ENCODE peak calls at places on chromosomes 12 and 14, in six cellular contexts. H is lower lobe of right lung, I is astrocyte, G is B cell, Y is GM10248, Q is neural crest cell. R is an unnamed sample.

GRCh38 chr12:50749459-50749882 is 14.4 kb upstream of the ATF1 start:
- DNase-seq in H (no peak), I (no peak), G (no peak), Y (no peak), Q (no peak), R (no peak)

GRCh38 chr12:109144224-109144623 is 27.8 kb downstream of the ACACB start:
- DNase-seq in H (no peak), I (no peak), G (no peak), Y (no peak), Q (no peak), R (no peak)

GRCh38 chr14:99174081-99174851 is 97.7 kb downstream of the BCL11B start:
- DNase-seq in H (no peak), I (no peak), G (no peak), Y (no peak), Q (no peak), R (no peak)

GRCh38 chr12:85448548-85449139 is 168.6 kb downstream of the ALX1 start:
- DNase-seq in H (no peak), I (no peak), G (no peak), Y (no peak), Q (no peak), R (no peak)

GRCh38 chr12:91367234-91367849 is 184.7 kb upstream of the DCN start:
- DNase-seq in H (no peak), I (no peak), G (no peak), Y (peak), Q (no peak), R (no peak)

GRCh38 chr14:79328863-79329262 is 882.4 kb downstream of the DIO2 start:
- DNase-seq in H (no peak), I (peak), G (no peak), Y (no peak), Q (no peak), R (no peak)

GRCh38 chr14:72577521-72577920 is 316.4 kb downstream of the DPF3 start:
- DNase-seq in H (no peak), I (no peak), G (no peak), Y (no peak), Q (no peak), R (no peak)

GRCh38 chr12:105922670-105923102 is 216.1 kb downstream of the NUAK1 start:
- DNase-seq in H (no peak), I (peak), G (no peak), Y (no peak), Q (no peak), R (no peak)

GRCh38 chr12:6295187-6295811 is 15.2 kb upstream of the PLEKHG6 start:
- DNase-seq in H (peak), I (peak), G (no peak), Y (no peak), Q (no peak), R (no peak)

GRCh38 chr12:46811185-46811584 is 14.6 kb downstream of the SLC38A4 start:
- DNase-seq in H (no peak), I (no peak), G (no peak), Y (no peak), Q (no peak), R (no peak)

GRCh38 chr12:53217049-53217929 is 10.2 kb upstream of the ITGB7 start:
- DNase-seq in H (peak), I (no peak), G (no peak), Y (no peak), Q (no peak), R (no peak)

GRCh38 chr14:66824251-66824650 is 316.3 kb downstream of the GPHN start:
- DNase-seq in H (no peak), I (no peak), G (no peak), Y (no peak), Q (no peak), R (no peak)

GRCh38 chr12:86712425-86712843 is 456.2 kb upstream of the MGAT4C start:
- DNase-seq in H (no peak), I (peak), G (no peak), Y (no peak), Q (no peak), R (no peak)

GRCh38 chr12:56337753-56338221 is 897 bp upstream of the IL23A start:
- DNase-seq in H (no peak), I (no peak), G (no peak), Y (no peak), Q (no peak), R (no peak)

GRCh38 chr14:63677891-63678379 is 36.3 kb upstream of the WDR89 start:
- DNase-seq in H (no peak), I (peak), G (no peak), Y (no peak), Q (no peak), R (no peak)

GRCh38 chr12:53096089-53096741 is 1.3 kb upstream of the IGFBP6 start:
- DNase-seq in H (no peak), I (peak), G (no peak), Y (no peak), Q (no peak), R (no peak)

GRCh38 chr12:106022568-106023012 is 116.2 kb downstream of the NUAK1 start:
- DNase-seq in H (no peak), I (no peak), G (no peak), Y (no peak), Q (no peak), R (no peak)

GRCh38 chr14:55749201-55749812 is 169.3 kb downstream of the KTN1 start:
- DNase-seq in H (no peak), I (no peak), G (no peak), Y (no peak), Q (no peak), R (no peak)

GRCh38 chr12:130300090-130300489 is 37.6 kb upstream of the PIWIL1 start:
- DNase-seq in H (no peak), I (no peak), G (no peak), Y (no peak), Q (no peak), R (no peak)

GRCh38 chr12:3520711-3521110 is 29.7 kb downstream of the PRMT8 start:
- DNase-seq in H (no peak), I (no peak), G (no peak), Y (no peak), Q (no peak), R (no peak)

GRCh38 chr14:57865450-57866198 is at the start of gene SLC35F4:
- DNase-seq in H (no peak), I (no peak), G (no peak), Y (peak), Q (peak), R (peak)

GRCh38 chr14:51094282-51094821 is 553 bp downstream of the TRIM9 start:
- DNase-seq in H (peak), I (no peak), G (no peak), Y (peak), Q (peak), R (peak)

GRCh38 chr12:32211769-32212156 is 105.1 kb downstream of the BICD1 start:
- DNase-seq in H (no peak), I (no peak), G (no peak), Y (no peak), Q (no peak), R (no peak)

GRCh38 chr14:54088271-54088670 is 131.6 kb upstream of the BMP4 start:
- DNase-seq in H (no peak), I (no peak), G (no peak), Y (no peak), Q (no peak), R (no peak)
- TF ChIP-seq CTCF in H (no peak), I (no peak), G (no peak), Y (no peak), Q (no peak), R (no peak)

GRCh38 chr12:10749700-10750384 is 26.7 kb upstream of the YBX3 start:
- DNase-seq in H (peak), I (peak), G (peak), Y (peak), Q (peak), R (peak)

GRCh38 chr12:10747730-10748129 is 24.6 kb upstream of the YBX3 start:
- DNase-seq in H (no peak), I (no peak), G (no peak), Y (no peak), Q (no peak), R (no peak)

GRCh38 chr12:10753066-10753465 is 29.9 kb upstream of the YBX3 start:
- DNase-seq in H (no peak), I (peak), G (no peak), Y (no peak), Q (no peak), R (no peak)

GRCh38 chr12:10756194-10756593 is 33.1 kb upstream of the YBX3 start:
- DNase-seq in H (no peak), I (no peak), G (no peak), Y (no peak), Q (no peak), R (no peak)

DNA sequence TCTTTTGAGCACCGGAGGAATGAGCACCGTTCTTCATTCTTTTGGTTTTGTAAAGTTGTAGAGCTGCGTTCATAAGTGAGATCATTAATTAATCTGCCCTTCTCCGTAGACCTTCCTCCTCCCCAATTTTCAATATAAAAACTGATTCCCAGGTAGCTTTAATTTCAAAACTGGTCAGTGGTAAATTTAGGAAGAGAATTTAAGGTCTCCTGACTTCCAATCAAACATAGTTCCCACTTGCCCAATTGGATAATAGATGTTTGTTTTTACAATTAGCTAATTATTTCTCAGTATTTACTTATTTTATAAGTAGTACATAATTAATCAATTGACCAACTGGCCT is 27.2 kb upstream of the YBX3 start:
- DNase-seq in H (no peak), I (no peak), G (no peak), Y (no peak), Q (no peak), R (no peak)
- TF ChIP-seq CTCF in H (no peak), I (no peak), G (peak), Y (no peak), Q (peak), R (no peak)

GRCh38 chr14:104293851-104294627 is 155.7 kb downstream of the KIF26A start:
- DNase-seq in H (peak), I (no peak), G (no peak), Y (no peak), Q (no peak), R (no peak)
- TF ChIP-seq CTCF in H (peak), I (no peak), G (no peak), Y (no peak), Q (peak), R (peak)

DNA sequence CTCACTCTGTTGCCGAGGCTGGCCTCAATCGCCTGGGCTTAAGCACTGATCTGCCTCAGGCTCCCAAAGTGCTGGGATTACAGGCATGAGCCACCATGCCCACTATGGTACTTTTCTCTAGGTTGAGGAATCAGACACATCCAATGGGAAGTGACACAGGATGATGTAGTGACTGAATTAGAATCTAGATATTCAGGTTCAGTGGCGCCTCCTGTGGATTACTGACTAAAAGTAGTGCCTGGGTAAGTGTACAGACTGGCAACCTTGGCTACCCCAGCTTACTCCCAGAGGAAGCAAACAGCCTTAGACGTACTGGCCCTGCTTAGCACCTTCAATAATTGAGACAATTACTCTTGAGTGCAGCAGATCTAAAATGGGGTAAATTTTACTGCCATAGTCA is 22.8 kb downstream of the GALNT8 start:
- DNase-seq in H (no peak), I (no peak), G (no peak), Y (no peak), Q (no peak), R (no peak)
- TF ChIP-seq CTCF in H (no peak), I (no peak), G (no peak), Y (no peak), Q (no peak), R (no peak)

GRCh38 chr12:22626429-22626828 is 1.5 kb downstream of the ETNK1 start:
- DNase-seq in H (no peak), I (peak), G (no peak), Y (peak), Q (no peak), R (no peak)
- TF ChIP-seq CTCF in H (no peak), I (no peak), G (no peak), Y (no peak), Q (no peak), R (no peak)

GRCh38 chr14:105020815-105021655 is at the start of gene CDCA4:
- DNase-seq in H (peak), I (peak), G (peak), Y (peak), Q (peak), R (peak)

GRCh38 chr14:105018414-105018813 is 2.5 kb downstream of the CDCA4 start:
- DNase-seq in H (no peak), I (no peak), G (no peak), Y (peak), Q (no peak), R (no peak)

GRCh38 chr14:105022276-105022670 is 1.4 kb upstream of the CDCA4 start:
- DNase-seq in H (no peak), I (no peak), G (no peak), Y (no peak), Q (no peak), R (no peak)

GRCh38 chr14:105021656-105022275 is 883 bp upstream of the CDCA4 start:
- DNase-seq in H (peak), I (no peak), G (no peak), Y (no peak), Q (peak), R (no peak)

GRCh38 chr14:105019861-105020814 is 745 bp downstream of the CDCA4 start:
- DNase-seq in H (peak), I (no peak), G (peak), Y (peak), Q (peak), R (no peak)
- TF ChIP-seq CTCF in H (no peak), I (no peak), G (no peak), Y (no peak), Q (peak), R (no peak)

GRCh38 chr14:77709412-77709811 is 1.5 kb downstream of the SLIRP start:
- DNase-seq in H (no peak), I (no peak), G (no peak), Y (no peak), Q (no peak), R (no peak)

GRCh38 chr14:77708749-77709148 is 846 bp downstream of the SLIRP start:
- DNase-seq in H (no peak), I (no peak), G (no peak), Y (no peak), Q (no peak), R (no peak)

GRCh38 chr14:77707724-77708408 is at the start of the genes ALKBH1 and SLIRP:
- DNase-seq in H (peak), I (peak), G (peak), Y (peak), Q (peak), R (peak)

GRCh38 chr14:77710364-77710763 is 2.5 kb downstream of the SLIRP start:
- DNase-seq in H (no peak), I (no peak), G (no peak), Y (no peak), Q (no peak), R (no peak)

GRCh38 chr14:77707355-77707723 is 484 bp downstream of the ALKBH1 start:
- DNase-seq in H (no peak), I (peak), G (no peak), Y (peak), Q (no peak), R (no peak)
- TF ChIP-seq CTCF in H (peak), I (peak), G (no peak), Y (peak), Q (peak), R (no peak)

GRCh38 chr14:87497301-87497700 is 495.7 kb downstream of the GALC start:
- DNase-seq in H (no peak), I (no peak), G (no peak), Y (no peak), Q (no peak), R (no peak)

GRCh38 chr14:87491816-87492215 is 501.2 kb downstream of the GALC start:
- DNase-seq in H (no peak), I (no peak), G (no peak), Y (no peak), Q (no peak), R (no peak)

GRCh38 chr14:87489196-87489819 is 503.7 kb downstream of the GALC start:
- DNase-seq in H (no peak), I (peak), G (no peak), Y (no peak), Q (no peak), R (no peak)

GRCh38 chr14:87494010-87494409 is 499.0 kb downstream of the GALC start:
- DNase-seq in H (no peak), I (no peak), G (no peak), Y (no peak), Q (no peak), R (no peak)

GRCh38 chr14:87492556-87492955 is 500.4 kb downstream of the GALC start:
- DNase-seq in H (no peak), I (no peak), G (no peak), Y (no peak), Q (no peak), R (no peak)
- TF ChIP-seq CTCF in H (no peak), I (no peak), G (no peak), Y (no peak), Q (no peak), R (no peak)

GRCh38 chr14:39469094-39469710 is 37.0 kb upstream of the FBXO33 start:
- DNase-seq in H (no peak), I (no peak), G (peak), Y (no peak), Q (peak), R (no peak)
- TF ChIP-seq CTCF in H (peak), I (no peak), G (peak), Y (peak), Q (peak), R (peak)

DNA sequence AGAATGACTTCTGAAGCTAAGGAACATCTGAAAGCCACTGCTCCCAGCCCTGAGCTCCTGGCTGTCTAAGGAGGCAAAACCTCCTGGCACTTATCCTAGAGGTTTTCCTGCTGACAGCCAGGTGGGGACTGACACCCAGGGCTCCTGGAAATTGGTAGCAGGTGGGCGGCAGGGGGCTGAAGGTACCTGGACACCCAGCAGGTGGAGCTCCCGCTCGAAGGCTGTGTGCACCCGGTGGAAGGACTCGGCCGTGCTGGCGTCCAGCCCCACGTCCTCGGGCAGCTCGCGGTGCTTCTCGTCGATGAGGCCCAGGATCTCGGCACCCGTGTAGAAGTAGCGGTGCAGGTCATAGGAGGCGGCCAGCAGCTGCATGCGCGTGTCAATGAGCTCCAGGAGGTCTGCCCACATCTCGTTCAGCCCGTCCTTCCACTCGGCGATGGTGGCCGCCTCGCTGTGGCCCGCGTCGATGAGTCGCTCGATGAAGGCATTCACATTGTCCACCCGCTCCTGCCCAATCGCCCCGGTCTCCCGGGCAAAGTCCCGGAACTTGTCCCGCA is 68.2 kb downstream of the PLEKHG3 start:
- DNase-seq in H (no peak), I (no peak), G (no peak), Y (no peak), Q (no peak), R (no peak)
- TF ChIP-seq CTCF in H (no peak), I (no peak), G (no peak), Y (no peak), Q (no peak), R (no peak)

R was measured in type B pancreatic cell.